ENCODE peak calls at places on chromosomes 1 and 21, in five cellular contexts. One of them, this sample, is unnamed.

GRCh38 chr1:169466259-169467230 is 19.2 kb downstream of the SLC19A2 start:
- DNase-seq in lower lobe of right lung: no peak
- DNase-seq in uterus: peak; percentile 43
- DNase-seq in astrocyte: peak; percentile 17
- DNase-seq in prostate gland: no peak
- DNase-seq in this sample: no peak

GRCh38 chr1:37765937-37766664 is 1.2 kb upstream of the EPHA10 start:
- DNase-seq in uterus: no peak
- DNase-seq in astrocyte: no peak
- DNase-seq in lower lobe of right lung: no peak
- DNase-seq in prostate gland: no peak
- DNase-seq in this sample: no peak

GRCh38 chr1:21497466-21498061 is 11.7 kb upstream of the ALPL start:
- DNase-seq in astrocyte: no peak
- DNase-seq in uterus: no peak
- DNase-seq in prostate gland: no peak
- DNase-seq in lower lobe of right lung: no peak
- DNase-seq in this sample: no peak

GRCh38 chr1:24906760-24907490 is 23.2 kb downstream of the RUNX3 start:
- DNase-seq in astrocyte: no peak
- DNase-seq in prostate gland: no peak
- DNase-seq in uterus: no peak
- DNase-seq in lower lobe of right lung: peak; percentile 20
- DNase-seq in this sample: no peak

GRCh38 chr1:94325379-94326302 is 88.3 kb upstream of the ARHGAP29 start:
- DNase-seq in lower lobe of right lung: no peak
- DNase-seq in astrocyte: peak; percentile 100
- DNase-seq in uterus: no peak
- DNase-seq in prostate gland: no peak
- DNase-seq in this sample: no peak

GRCh38 chr21:44427241-44428120 is 27.8 kb upstream of the LRRC3 start:
- DNase-seq in astrocyte: no peak
- DNase-seq in lower lobe of right lung: peak; percentile 45
- DNase-seq in uterus: no peak
- DNase-seq in prostate gland: no peak
- DNase-seq in this sample: no peak

GRCh38 chr21:28138272-28138671 is 854.4 kb downstream of the LTN1 start:
- DNase-seq in lower lobe of right lung: no peak
- DNase-seq in prostate gland: no peak
- DNase-seq in uterus: no peak
- DNase-seq in astrocyte: peak; percentile 3
- DNase-seq in this sample: no peak

GRCh38 chr1:91777196-91777595 is 108.8 kb downstream of the TGFBR3 start:
- DNase-seq in uterus: no peak
- DNase-seq in lower lobe of right lung: no peak
- DNase-seq in astrocyte: no peak
- DNase-seq in prostate gland: no peak
- DNase-seq in this sample: no peak

GRCh38 chr1:178238722-178239510 is 145.0 kb downstream of the RASAL2 start:
- DNase-seq in uterus: no peak
- DNase-seq in lower lobe of right lung: no peak
- DNase-seq in prostate gland: no peak
- DNase-seq in astrocyte: peak; percentile 100
- DNase-seq in this sample: no peak

GRCh38 chr1:36847186-36847585 is 187.1 kb downstream of the GRIK3 start:
- DNase-seq in prostate gland: no peak
- DNase-seq in uterus: no peak
- DNase-seq in astrocyte: no peak
- DNase-seq in lower lobe of right lung: no peak
- DNase-seq in this sample: no peak

GRCh38 chr1:162236201-162236600 is 140.5 kb downstream of the SPATA46 start:
- DNase-seq in uterus: no peak
- DNase-seq in lower lobe of right lung: no peak
- DNase-seq in astrocyte: peak; percentile 12
- DNase-seq in prostate gland: no peak
- DNase-seq in this sample: no peak

GRCh38 chr1:1014896-1015681 is 1.8 kb downstream of the ISG15 start:
- DNase-seq in astrocyte: no peak
- DNase-seq in uterus: no peak
- DNase-seq in lower lobe of right lung: no peak
- DNase-seq in prostate gland: no peak
- DNase-seq in this sample: no peak

GRCh38 chr21:39384674-39385298 is 35.9 kb upstream of the HMGN1 start:
- DNase-seq in lower lobe of right lung: no peak
- DNase-seq in astrocyte: peak; percentile 54
- DNase-seq in prostate gland: no peak
- DNase-seq in uterus: no peak
- DNase-seq in this sample: no peak

GRCh38 chr1:27665016-27665651 is 6.9 kb downstream of the IFI6 start:
- DNase-seq in prostate gland: no peak
- DNase-seq in astrocyte: no peak
- DNase-seq in uterus: no peak
- DNase-seq in lower lobe of right lung: no peak
- DNase-seq in this sample: no peak

GRCh38 chr1:246947255-246947654 is 15.5 kb upstream of the AHCTF1 start:
- DNase-seq in uterus: peak; percentile 82
- DNase-seq in prostate gland: peak; percentile 20
- DNase-seq in lower lobe of right lung: no peak
- DNase-seq in astrocyte: peak; percentile 60
- DNase-seq in this sample: no peak

GRCh38 chr21:8989261-8989882 is 1532.0 kb upstream of the TPTE start:
- DNase-seq in prostate gland: no peak
- DNase-seq in astrocyte: peak; percentile 49
- DNase-seq in lower lobe of right lung: no peak
- DNase-seq in uterus: no peak
- DNase-seq in this sample: no peak

GRCh38 chr1:241586905-241587532 is 53.1 kb downstream of the CHML start:
- DNase-seq in uterus: no peak
- DNase-seq in lower lobe of right lung: no peak
- DNase-seq in prostate gland: no peak
- DNase-seq in astrocyte: peak; percentile 16
- DNase-seq in this sample: no peak

GRCh38 chr21:26766826-26767325 is 78.3 kb downstream of the ADAMTS1 start:
- DNase-seq in astrocyte: no peak
- DNase-seq in prostate gland: no peak
- DNase-seq in uterus: no peak
- DNase-seq in lower lobe of right lung: no peak
- DNase-seq in this sample: no peak

GRCh38 chr21:45331521-45332257 is 44.0 kb upstream of the POFUT2 start:
- DNase-seq in astrocyte: no peak
- DNase-seq in uterus: no peak
- DNase-seq in prostate gland: no peak
- DNase-seq in lower lobe of right lung: no peak
- DNase-seq in this sample: peak; percentile 34

GRCh38 chr1:110239491-110240430 is 29.6 kb downstream of the KCNC4 start:
- DNase-seq in prostate gland: no peak
- DNase-seq in lower lobe of right lung: no peak
- DNase-seq in astrocyte: no peak
- DNase-seq in uterus: no peak
- DNase-seq in this sample: no peak

GRCh38 chr1:245247791-245248789 is 93.3 kb downstream of the KIF26B start:
- DNase-seq in prostate gland: peak; percentile 19
- DNase-seq in astrocyte: no peak
- DNase-seq in lower lobe of right lung: no peak
- DNase-seq in uterus: no peak
- DNase-seq in this sample: no peak

GRCh38 chr1:167678422-167678821 is 43.4 kb upstream of the MPZL1 start:
- DNase-seq in prostate gland: no peak
- DNase-seq in astrocyte: no peak
- DNase-seq in lower lobe of right lung: no peak
- DNase-seq in uterus: no peak
- DNase-seq in this sample: no peak

GRCh38 chr1:37476460-37477197 is 2.2 kb downstream of the ZC3H12A start:
- DNase-seq in prostate gland: no peak
- DNase-seq in astrocyte: peak; percentile 78
- DNase-seq in lower lobe of right lung: peak; percentile 53
- DNase-seq in uterus: peak; percentile 78
- DNase-seq in this sample: no peak

GRCh38 chr1:23980725-23981063 is 567 bp upstream of the SRSF10 start:
- DNase-seq in astrocyte: peak; percentile 78
- DNase-seq in lower lobe of right lung: no peak
- DNase-seq in uterus: peak; percentile 44
- DNase-seq in prostate gland: no peak
- DNase-seq in this sample: no peak

GRCh38 chr1:39754906-39755504 is 16.1 kb downstream of the OXCT2 start:
- DNase-seq in astrocyte: peak; percentile 10
- DNase-seq in uterus: no peak
- DNase-seq in lower lobe of right lung: no peak
- DNase-seq in prostate gland: no peak
- DNase-seq in this sample: no peak

GRCh38 chr1:205451202-205451601 is 4.6 kb downstream of the BLACAT1 start:
- DNase-seq in prostate gland: no peak
- DNase-seq in astrocyte: no peak
- DNase-seq in lower lobe of right lung: no peak
- DNase-seq in uterus: no peak
- DNase-seq in this sample: no peak

GRCh38 chr1:189962171-189962570 is 515.5 kb downstream of the BRINP3 start:
- DNase-seq in prostate gland: no peak
- DNase-seq in astrocyte: peak; percentile 89
- DNase-seq in uterus: no peak
- DNase-seq in lower lobe of right lung: no peak
- DNase-seq in this sample: no peak

GRCh38 chr1:32291145-32291707 is 657 bp upstream of the HDAC1 start:
- DNase-seq in uterus: no peak
- DNase-seq in lower lobe of right lung: no peak
- DNase-seq in astrocyte: peak; percentile 41
- DNase-seq in prostate gland: no peak
- DNase-seq in this sample: no peak

GRCh38 chr21:14734191-14734590 is 188.1 kb upstream of the SAMSN1 start:
- DNase-seq in uterus: no peak
- DNase-seq in astrocyte: no peak
- DNase-seq in lower lobe of right lung: no peak
- DNase-seq in prostate gland: no peak
- DNase-seq in this sample: no peak

GRCh38 chr21:39096754-39097153 is 86.5 kb downstream of the PSMG1 start:
- DNase-seq in prostate gland: no peak
- DNase-seq in astrocyte: no peak
- DNase-seq in lower lobe of right lung: no peak
- DNase-seq in uterus: no peak
- DNase-seq in this sample: no peak

GRCh38 chr1:108758782-108759181 is 12.3 kb downstream of the STXBP3 start:
- DNase-seq in lower lobe of right lung: no peak
- DNase-seq in uterus: no peak
- DNase-seq in astrocyte: no peak
- DNase-seq in prostate gland: no peak
- DNase-seq in this sample: no peak

GRCh38 chr1:35847935-35848565 is 35.0 kb upstream of the AGO1 start:
- DNase-seq in uterus: no peak
- DNase-seq in prostate gland: no peak
- DNase-seq in astrocyte: no peak
- DNase-seq in lower lobe of right lung: no peak
- DNase-seq in this sample: no peak

GRCh38 chr1:152759453-152760173 is 1.8 kb downstream of the KPRP start:
- DNase-seq in lower lobe of right lung: no peak
- DNase-seq in prostate gland: no peak
- DNase-seq in astrocyte: no peak
- DNase-seq in uterus: no peak
- DNase-seq in this sample: no peak

GRCh38 chr1:64082459-64082858 is 121.0 kb upstream of the UBE2U start:
- DNase-seq in uterus: no peak
- DNase-seq in astrocyte: peak; percentile 47
- DNase-seq in lower lobe of right lung: no peak
- DNase-seq in prostate gland: no peak
- DNase-seq in this sample: no peak

DNA sequence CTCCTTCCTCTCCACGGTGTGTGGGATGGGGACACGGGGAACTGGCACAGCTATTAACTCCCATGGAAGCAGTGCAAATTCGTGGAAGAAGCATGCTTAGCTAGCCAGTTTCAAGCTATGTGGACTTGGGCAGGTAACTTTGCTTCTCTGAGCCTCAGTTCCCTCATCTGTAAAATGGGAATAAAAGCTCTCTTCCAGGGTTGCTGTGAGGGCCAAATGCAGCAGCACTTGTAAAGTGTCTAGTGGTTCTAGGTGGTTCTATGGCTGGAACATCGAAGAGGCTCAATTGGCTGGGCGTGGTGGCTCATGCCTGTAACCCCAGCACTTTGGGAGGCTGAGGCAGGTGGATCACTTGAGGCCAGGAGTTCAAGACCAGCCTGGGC is 43.3 kb downstream of the DHRS3 start:
- DNase-seq in astrocyte: no peak
- DNase-seq in prostate gland: no peak
- DNase-seq in uterus: no peak
- DNase-seq in lower lobe of right lung: no peak
- DNase-seq in this sample: no peak
- H3K36me3 ChIP-seq in astrocyte: peaks cover 3% of the 10 kb centered on the region
- H3K36me3 ChIP-seq in prostate gland: peaks cover 13% of the 10 kb centered on the region
- H3K36me3 ChIP-seq in uterus: no peaks in the 10 kb centered on the region
- H3K36me3 ChIP-seq in lower lobe of right lung: peaks cover 98% of the 10 kb centered on the region
- H3K36me3 ChIP-seq in this sample: peaks cover 20% of the 10 kb centered on the region

DNA sequence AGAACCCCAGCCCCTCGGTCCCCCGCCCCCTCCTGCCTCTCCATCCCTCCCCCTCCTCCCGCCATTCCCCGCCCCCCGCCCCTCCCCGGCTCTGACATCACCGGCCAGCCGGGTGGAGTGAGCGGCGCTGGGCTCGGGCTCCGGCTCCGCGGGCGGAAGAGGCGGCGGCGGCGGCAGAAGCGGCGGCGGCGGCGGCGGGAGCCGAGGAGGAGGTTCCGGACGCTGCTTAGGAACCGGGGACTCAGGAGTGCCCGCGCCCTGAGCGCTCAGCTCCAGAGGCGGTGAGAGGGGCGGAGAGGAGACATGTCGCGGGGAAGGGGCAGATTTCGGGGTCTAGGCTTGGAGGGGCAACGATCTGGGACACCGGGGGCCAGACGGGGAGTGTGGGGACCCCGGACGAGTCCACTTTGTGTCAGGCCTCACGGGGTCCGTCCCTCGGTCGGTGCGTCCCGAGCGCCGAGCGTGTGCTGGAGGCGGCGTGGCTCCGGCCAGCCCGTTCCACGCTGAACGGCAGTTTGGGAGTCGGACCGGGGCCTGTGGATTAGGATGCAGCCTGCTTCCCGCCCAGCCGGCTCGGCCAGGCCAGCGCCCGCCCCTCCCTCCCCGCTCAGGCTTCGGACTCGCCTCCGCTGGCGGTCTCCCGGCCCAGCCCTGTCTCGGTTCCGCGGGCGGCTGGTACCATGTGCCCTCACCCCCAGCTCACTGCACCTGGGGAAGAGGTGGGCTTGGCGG is at the start of gene PEA15:
- DNase-seq in prostate gland: peak; percentile 69
- DNase-seq in lower lobe of right lung: peak; percentile 79
- DNase-seq in uterus: peak; percentile 76
- DNase-seq in astrocyte: no peak
- DNase-seq in this sample: peak; percentile 56
- H3K4me1 ChIP-seq in prostate gland: peaks cover 13% of the 10 kb centered on the region
- H3K4me1 ChIP-seq in lower lobe of right lung: peaks cover 59% of the 10 kb centered on the region
- H3K4me1 ChIP-seq in uterus: no peaks in the 10 kb centered on the region
- H3K4me1 ChIP-seq in astrocyte: peaks cover 43% of the 10 kb centered on the region
- H3K4me1 ChIP-seq in this sample: peaks cover 13% of the 10 kb centered on the region

GRCh38 chr1:201404016-201404598 is 5.0 kb upstream of the LAD1 start:
- DNase-seq in uterus: no peak
- DNase-seq in prostate gland: no peak
- DNase-seq in astrocyte: no peak
- DNase-seq in lower lobe of right lung: no peak
- DNase-seq in this sample: no peak
- H3K27ac ChIP-seq in uterus: no peak overlapping the region
- H3K27ac ChIP-seq in prostate gland: no peak overlapping the region
- H3K27ac ChIP-seq in astrocyte: no peak overlapping the region
- H3K27ac ChIP-seq in lower lobe of right lung: no peak overlapping the region
- H3K27ac ChIP-seq in this sample: no peak overlapping the region

GRCh38 chr1:103416681-103417318 is 108.7 kb upstream of the RNPC3 start:
- DNase-seq in prostate gland: no peak
- DNase-seq in lower lobe of right lung: no peak
- DNase-seq in astrocyte: peak; percentile 55
- DNase-seq in uterus: no peak
- DNase-seq in this sample: no peak
- H3K36me3 ChIP-seq in prostate gland: no peaks in the 10 kb centered on the region
- H3K36me3 ChIP-seq in lower lobe of right lung: no peaks in the 10 kb centered on the region
- H3K36me3 ChIP-seq in astrocyte: no peaks in the 10 kb centered on the region
- H3K36me3 ChIP-seq in uterus: no peaks in the 10 kb centered on the region
- H3K36me3 ChIP-seq in this sample: no peaks in the 10 kb centered on the region

This sample was measured in CD8-positive, alpha-beta memory T cell.